ENCODE peak calls at places on chromosome 1, in four cellular contexts. M is GM12878, V is H1, Z is SK-N-SH. U is an unnamed sample.

GRCh38 chr1:38052750-38053415 is 6.3 kb upstream of the POU3F1 start:
- DNase-seq in M (peak), V (no peak), Z (no peak), U (no peak)

GRCh38 chr1:29698626-29699025 is 462.3 kb downstream of the PTPRU start:
- DNase-seq in M (no peak), V (no peak), Z (no peak), U (no peak)

GRCh38 chr1:94418664-94419655 is 771 bp downstream of the ABCD3 start:
- DNase-seq in M (no peak), V (no peak), Z (peak), U (no peak)

GRCh38 chr1:177770096-177770495 is 199.8 kb downstream of the SEC16B start:
- DNase-seq in M (no peak), V (no peak), Z (no peak), U (no peak)

GRCh38 chr1:57470028-57470427 is 46.2 kb upstream of the DAB1 start:
- DNase-seq in M (no peak), V (no peak), Z (no peak), U (no peak)

GRCh38 chr1:173224887-173225280 is 17.8 kb upstream of the TNFSF4 start:
- DNase-seq in M (no peak), V (no peak), Z (no peak), U (no peak)

GRCh38 chr1:94883688-94884087 is 43.2 kb downstream of the CNN3 start:
- DNase-seq in M (no peak), V (no peak), Z (no peak), U (peak)

GRCh38 chr1:26168410-26169167 is at the start of gene C1orf232:
- DNase-seq in M (no peak), V (no peak), Z (no peak), U (no peak)

GRCh38 chr1:188872376-188872775 is 1605.3 kb downstream of the BRINP3 start:
- DNase-seq in M (no peak), V (no peak), Z (no peak), U (no peak)

GRCh38 chr1:21308847-21309652 is 18.8 kb upstream of the ECE1 start:
- DNase-seq in M (no peak), V (no peak), Z (peak), U (no peak)

GRCh38 chr1:37038079-37038702 is 3.9 kb upstream of the GRIK3 start:
- DNase-seq in M (no peak), V (no peak), Z (peak), U (no peak)

GRCh38 chr1:152859696-152860095 is at the start of gene LCE7A:
- DNase-seq in M (no peak), V (no peak), Z (no peak), U (no peak)

GRCh38 chr1:3590145-3590768 is 21.1 kb downstream of the MEGF6 start:
- DNase-seq in M (no peak), V (no peak), Z (peak), U (no peak)

GRCh38 chr1:75124510-75124909 is 9.7 kb upstream of the LHX8 start:
- DNase-seq in M (no peak), V (no peak), Z (no peak), U (peak)

GRCh38 chr1:187032982-187033705 is 204.4 kb downstream of the PLA2G4A start:
- DNase-seq in M (no peak), V (no peak), Z (no peak), U (no peak)

DNA sequence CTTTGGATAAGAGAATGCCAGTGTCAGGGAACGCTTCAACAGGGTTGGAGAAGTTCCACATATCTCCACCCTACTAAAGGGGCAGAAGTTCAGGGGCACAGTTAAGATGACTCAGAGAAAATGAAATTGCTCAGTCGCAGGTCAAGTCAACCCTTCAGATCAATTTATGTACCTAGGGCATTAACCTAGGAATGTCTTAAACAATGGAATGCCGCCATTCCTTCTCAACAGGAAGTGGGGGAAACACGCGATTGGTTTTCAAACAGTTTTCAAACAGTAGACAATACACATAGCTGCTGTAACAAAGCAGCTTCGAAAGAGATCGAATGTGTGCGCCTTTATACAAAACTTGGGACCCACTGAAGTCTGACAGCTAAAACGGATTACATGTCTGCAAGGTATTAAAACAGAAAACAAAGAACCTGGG is 899 bp downstream of the SLC25A24 start:
- DNase-seq in M (no peak), V (no peak), Z (peak), U (peak)
- TF ChIP-seq TCF12 in M (no peak), V (no peak), Z (no peak), U (no peak)

GRCh38 chr1:82160036-82160435 is 359.3 kb downstream of the ADGRL2 start:
- DNase-seq in M (no peak), V (no peak), Z (no peak), U (no peak)
- TF ChIP-seq TCF12 in M (no peak), V (no peak), Z (no peak), U (no peak)

GRCh38 chr1:228118040-228118439 is 8.9 kb upstream of the MRPL55 start:
- DNase-seq in M (no peak), V (no peak), Z (no peak), U (no peak)
- TF ChIP-seq TCF12 in M (no peak), V (no peak), Z (no peak), U (no peak)

GRCh38 chr1:116343019-116343418 is 30.0 kb upstream of the ATP1A1 start:
- DNase-seq in M (no peak), V (no peak), Z (no peak), U (no peak)

GRCh38 chr1:116337398-116337797 is 35.6 kb upstream of the ATP1A1 start:
- DNase-seq in M (no peak), V (no peak), Z (no peak), U (no peak)

GRCh38 chr1:116345011-116345410 is 28.0 kb upstream of the ATP1A1 start:
- DNase-seq in M (no peak), V (no peak), Z (no peak), U (no peak)

GRCh38 chr1:116338400-116338799 is 34.6 kb upstream of the ATP1A1 start:
- DNase-seq in M (no peak), V (no peak), Z (no peak), U (no peak)

GRCh38 chr1:116340506-116341240 is 32.4 kb upstream of the ATP1A1 start:
- DNase-seq in M (no peak), V (no peak), Z (no peak), U (no peak)
- TF ChIP-seq TCF12 in M (no peak), V (no peak), Z (no peak), U (no peak)

DNA sequence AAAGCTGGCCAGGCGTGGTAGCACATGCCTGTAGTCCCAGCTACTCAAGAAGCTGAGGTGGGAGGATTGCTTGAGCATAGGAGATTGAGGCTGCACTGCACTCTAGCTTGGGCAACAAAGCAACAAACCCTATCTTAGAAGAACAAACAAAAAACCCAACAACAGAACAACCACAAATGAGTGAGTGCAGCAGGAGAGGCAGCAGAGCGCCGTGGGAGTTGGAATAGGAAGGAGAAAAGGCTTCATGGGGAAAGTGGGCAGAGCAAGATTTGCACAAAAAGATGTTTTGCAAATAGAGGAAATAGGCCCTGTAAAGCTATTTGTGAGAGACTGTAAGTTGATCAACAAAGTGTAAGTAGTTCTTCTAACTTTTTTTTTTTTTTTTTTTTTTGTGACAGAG is 19.6 kb downstream of the SMAP2 start:
- DNase-seq in M (no peak), V (no peak), Z (no peak), U (no peak)
- TF ChIP-seq TCF12 in M (no peak), V (no peak), Z (no peak), U (no peak)

GRCh38 chr1:156276966-156277381 is 5.7 kb downstream of the SMG5 start:
- DNase-seq in M (no peak), V (no peak), Z (no peak), U (no peak)
- TF ChIP-seq TCF12 in M (no peak), V (no peak), Z (no peak), U (no peak)

DNA sequence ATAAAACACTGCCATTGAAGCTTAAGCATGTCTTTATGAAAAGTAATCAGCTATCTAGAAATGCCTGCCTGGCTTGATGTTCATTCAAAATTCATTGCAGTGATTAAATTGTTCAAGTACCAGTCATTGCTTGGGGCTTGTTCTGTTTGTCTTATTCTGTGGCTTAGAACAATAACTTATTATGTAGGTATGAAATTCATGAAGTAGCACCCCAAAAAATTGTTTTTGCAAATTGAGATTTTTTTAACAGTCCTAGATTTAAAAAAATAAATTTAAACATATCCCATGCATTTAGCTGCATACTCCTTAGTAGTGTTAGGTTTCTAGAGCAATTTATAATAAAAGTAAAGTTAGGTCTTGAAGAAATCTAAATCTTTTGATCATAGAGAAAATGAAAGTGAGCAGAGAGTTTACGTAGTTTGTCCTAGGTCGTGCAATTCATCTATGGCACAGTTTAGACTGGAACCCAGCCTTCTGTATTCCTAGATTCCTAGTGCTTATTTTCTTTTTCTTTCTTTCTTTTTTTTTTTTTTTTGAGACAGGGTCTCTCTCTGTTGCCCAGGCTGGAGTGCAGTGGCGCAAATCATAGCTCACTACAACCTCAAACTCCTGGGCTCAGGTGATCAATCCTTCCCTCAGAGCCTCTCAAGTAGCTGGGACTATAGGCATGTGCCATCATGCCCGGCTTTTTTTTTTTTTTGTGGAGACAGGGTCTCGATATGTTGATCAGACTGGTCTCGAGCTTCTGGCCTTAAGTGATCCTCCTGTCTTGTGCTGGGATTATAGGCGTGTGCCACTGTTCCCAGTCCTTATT is 9.3 kb downstream of the MIER1 start:
- DNase-seq in M (no peak), V (no peak), Z (no peak), U (no peak)
- TF ChIP-seq TCF12 in M (no peak), V (no peak), Z (no peak), U (no peak)

DNA sequence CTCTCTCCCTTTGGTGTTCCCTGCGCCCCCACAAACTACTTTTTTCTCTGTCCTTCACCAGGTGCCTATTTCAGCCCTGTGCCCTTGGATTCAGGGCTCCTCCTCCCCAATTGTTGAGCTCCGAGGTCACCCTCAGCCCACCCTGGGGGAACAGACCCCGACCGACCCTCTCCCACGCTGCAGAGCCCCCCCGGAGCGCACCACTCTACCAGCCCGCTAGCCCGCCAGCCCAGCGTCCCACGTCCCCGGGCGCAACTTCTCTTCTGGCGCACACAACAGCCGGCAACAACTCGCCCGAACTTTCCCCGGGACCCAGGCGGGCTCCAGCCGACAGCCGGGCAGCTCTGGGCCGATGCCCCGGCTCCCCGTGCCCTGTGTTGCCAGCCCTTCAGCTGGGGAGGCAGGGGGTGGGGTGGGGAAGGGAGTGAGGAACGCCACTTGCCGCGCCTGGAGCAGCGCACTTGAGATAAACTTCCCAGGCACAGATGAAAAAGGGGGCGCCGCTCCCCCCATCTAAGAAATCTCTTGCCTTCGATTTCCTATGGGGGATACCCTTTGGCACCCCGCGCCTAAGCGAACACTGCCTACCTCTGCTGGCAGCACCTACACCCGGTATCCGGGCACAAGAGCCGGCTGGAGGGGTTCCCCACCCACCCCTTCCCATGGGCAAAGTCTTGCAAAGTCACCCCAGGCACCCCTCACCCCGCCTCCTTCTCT is 983 bp downstream of the CASZ1 start:
- DNase-seq in M (no peak), V (no peak), Z (peak), U (no peak)
- TF ChIP-seq TCF12 in M (no peak), V (no peak), Z (no peak), U (no peak)